ENCODE peak calls at places on chromosomes 13 and 19, in seven cellular contexts. One of them, this sample, is unnamed.

GRCh38 chr13:98984118-98984517 is 6.3 kb upstream of the DOCK9 start:
- DNase-seq in A549: peak
- DNase-seq in GM12878: no peak
- DNase-seq in H1: no peak
- DNase-seq in SK-N-SH: no peak
- DNase-seq in K562: no peak
- DNase-seq in HepG2: peak
- DNase-seq in this sample: no peak

GRCh38 chr19:44904426-44904994 is 1.1 kb upstream of the APOE start:
- DNase-seq in A549: peak
- DNase-seq in GM12878: no peak
- DNase-seq in H1: peak
- DNase-seq in SK-N-SH: peak
- DNase-seq in K562: no peak
- DNase-seq in HepG2: peak
- DNase-seq in this sample: peak

GRCh38 chr13:101211261-101211660 is 205.0 kb downstream of the NALCN start:
- DNase-seq in A549: peak
- DNase-seq in GM12878: no peak
- DNase-seq in H1: no peak
- DNase-seq in SK-N-SH: no peak
- DNase-seq in K562: no peak
- DNase-seq in HepG2: no peak
- DNase-seq in this sample: no peak

GRCh38 chr19:2055871-2056809 is 5.1 kb upstream of the MKNK2 start:
- DNase-seq in A549: peak
- DNase-seq in GM12878: no peak
- DNase-seq in H1: no peak
- DNase-seq in SK-N-SH: peak
- DNase-seq in K562: no peak
- DNase-seq in HepG2: no peak
- DNase-seq in this sample: no peak

GRCh38 chr19:2014731-2015610 is 543 bp downstream of the BTBD2 start:
- DNase-seq in A549: no peak
- DNase-seq in GM12878: no peak
- DNase-seq in H1: no peak
- DNase-seq in SK-N-SH: peak
- DNase-seq in K562: peak
- DNase-seq in HepG2: no peak
- DNase-seq in this sample: peak

GRCh38 chr19:19525611-19526380 is 2.9 kb upstream of the YJEFN3 start:
- DNase-seq in A549: no peak
- DNase-seq in GM12878: no peak
- DNase-seq in H1: no peak
- DNase-seq in SK-N-SH: no peak
- DNase-seq in K562: no peak
- DNase-seq in HepG2: no peak
- DNase-seq in this sample: no peak

GRCh38 chr19:7386769-7387168 is 38.0 kb downstream of the ARHGEF18 start:
- DNase-seq in A549: no peak
- DNase-seq in GM12878: no peak
- DNase-seq in H1: no peak
- DNase-seq in SK-N-SH: no peak
- DNase-seq in K562: peak
- DNase-seq in HepG2: no peak
- DNase-seq in this sample: no peak

GRCh38 chr13:45167611-45168554 is 33.0 kb downstream of the KCTD4 start:
- DNase-seq in A549: peak
- DNase-seq in GM12878: no peak
- DNase-seq in H1: no peak
- DNase-seq in SK-N-SH: no peak
- DNase-seq in K562: no peak
- DNase-seq in HepG2: no peak
- DNase-seq in this sample: no peak

GRCh38 chr19:5074830-5075394 is 106.0 kb downstream of the KDM4B start:
- DNase-seq in A549: no peak
- DNase-seq in GM12878: no peak
- DNase-seq in H1: no peak
- DNase-seq in SK-N-SH: no peak
- DNase-seq in K562: no peak
- DNase-seq in HepG2: no peak
- DNase-seq in this sample: no peak

GRCh38 chr13:29583073-29583785 is 12.3 kb downstream of the SLC7A1 start:
- DNase-seq in A549: peak
- DNase-seq in GM12878: no peak
- DNase-seq in H1: no peak
- DNase-seq in SK-N-SH: no peak
- DNase-seq in K562: peak
- DNase-seq in HepG2: no peak
- DNase-seq in this sample: no peak

GRCh38 chr19:2661615-2662014 is 40.9 kb downstream of the GNG7 start:
- DNase-seq in A549: peak
- DNase-seq in GM12878: no peak
- DNase-seq in H1: no peak
- DNase-seq in SK-N-SH: no peak
- DNase-seq in K562: no peak
- DNase-seq in HepG2: no peak
- DNase-seq in this sample: peak

GRCh38 chr19:39401549-39402416 is 4.9 kb upstream of the ZFP36 start:
- DNase-seq in A549: peak
- DNase-seq in GM12878: no peak
- DNase-seq in H1: no peak
- DNase-seq in SK-N-SH: no peak
- DNase-seq in K562: no peak
- DNase-seq in HepG2: peak
- DNase-seq in this sample: no peak

GRCh38 chr19:36136975-36137686 is 2.7 kb upstream of the CAPNS1 start:
- DNase-seq in A549: peak
- DNase-seq in GM12878: no peak
- DNase-seq in H1: no peak
- DNase-seq in SK-N-SH: no peak
- DNase-seq in K562: no peak
- DNase-seq in HepG2: no peak
- DNase-seq in this sample: no peak

GRCh38 chr19:51889934-51890333 is 2.2 kb upstream of the ZNF577 start:
- DNase-seq in A549: no peak
- DNase-seq in GM12878: no peak
- DNase-seq in H1: no peak
- DNase-seq in SK-N-SH: no peak
- DNase-seq in K562: no peak
- DNase-seq in HepG2: no peak
- DNase-seq in this sample: no peak
- TF ChIP-seq USF2 in A549: no peak
- TF ChIP-seq USF2 in GM12878: no peak
- TF ChIP-seq USF2 in H1: no peak
- TF ChIP-seq USF2 in SK-N-SH: no peak
- TF ChIP-seq USF2 in K562: no peak
- TF ChIP-seq USF2 in HepG2: no peak
- TF ChIP-seq USF2 in this sample: no peak

GRCh38 chr19:46482645-46483044 is 11.3 kb upstream of the PNMA8A start:
- DNase-seq in A549: no peak
- DNase-seq in GM12878: no peak
- DNase-seq in H1: no peak
- DNase-seq in SK-N-SH: no peak
- DNase-seq in K562: no peak
- DNase-seq in HepG2: no peak
- DNase-seq in this sample: no peak
- TF ChIP-seq MAX in A549: no peak
- TF ChIP-seq MAX in GM12878: no peak
- TF ChIP-seq MAX in H1: no peak
- TF ChIP-seq MAX in SK-N-SH: no peak
- TF ChIP-seq MAX in K562: no peak
- TF ChIP-seq MAX in HepG2: no peak
- TF ChIP-seq MAX in this sample: no peak

GRCh38 chr19:10936661-10937084 is 8.1 kb downstream of the TIMM29 start:
- DNase-seq in A549: peak
- DNase-seq in GM12878: peak
- DNase-seq in H1: no peak
- DNase-seq in SK-N-SH: peak
- DNase-seq in K562: peak
- DNase-seq in HepG2: peak
- DNase-seq in this sample: peak
- TF ChIP-seq USF2 in A549: no peak
- TF ChIP-seq USF2 in GM12878: no peak
- TF ChIP-seq USF2 in H1: no peak
- TF ChIP-seq USF2 in SK-N-SH: no peak
- TF ChIP-seq USF2 in K562: no peak
- TF ChIP-seq USF2 in HepG2: no peak
- TF ChIP-seq USF2 in this sample: no peak

GRCh38 chr13:46605089-46605488 is 52.1 kb downstream of the LRCH1 start:
- DNase-seq in A549: no peak
- DNase-seq in GM12878: no peak
- DNase-seq in H1: no peak
- DNase-seq in SK-N-SH: no peak
- DNase-seq in K562: no peak
- DNase-seq in HepG2: no peak
- DNase-seq in this sample: no peak
- TF ChIP-seq MAX in A549: no peak
- TF ChIP-seq MAX in GM12878: no peak
- TF ChIP-seq MAX in H1: no peak
- TF ChIP-seq MAX in SK-N-SH: no peak
- TF ChIP-seq MAX in K562: no peak
- TF ChIP-seq MAX in HepG2: no peak
- TF ChIP-seq MAX in this sample: no peak

GRCh38 chr13:26534036-26534726 is 23.3 kb upstream of the WASF3 start:
- DNase-seq in A549: no peak
- DNase-seq in GM12878: no peak
- DNase-seq in H1: no peak
- DNase-seq in SK-N-SH: no peak
- DNase-seq in K562: no peak
- DNase-seq in HepG2: no peak
- DNase-seq in this sample: no peak

GRCh38 chr13:26525528-26525927 is 32.0 kb upstream of the WASF3 start:
- DNase-seq in A549: no peak
- DNase-seq in GM12878: no peak
- DNase-seq in H1: no peak
- DNase-seq in SK-N-SH: no peak
- DNase-seq in K562: no peak
- DNase-seq in HepG2: no peak
- DNase-seq in this sample: no peak

GRCh38 chr13:26528527-26528926 is 29.0 kb upstream of the WASF3 start:
- DNase-seq in A549: no peak
- DNase-seq in GM12878: no peak
- DNase-seq in H1: no peak
- DNase-seq in SK-N-SH: no peak
- DNase-seq in K562: no peak
- DNase-seq in HepG2: no peak
- DNase-seq in this sample: no peak

GRCh38 chr13:26531751-26532150 is 25.7 kb upstream of the WASF3 start:
- DNase-seq in A549: no peak
- DNase-seq in GM12878: no peak
- DNase-seq in H1: no peak
- DNase-seq in SK-N-SH: no peak
- DNase-seq in K562: no peak
- DNase-seq in HepG2: no peak
- DNase-seq in this sample: no peak

GRCh38 chr13:26529441-26529840 is 28.0 kb upstream of the WASF3 start:
- DNase-seq in A549: peak
- DNase-seq in GM12878: no peak
- DNase-seq in H1: peak
- DNase-seq in SK-N-SH: no peak
- DNase-seq in K562: peak
- DNase-seq in HepG2: peak
- DNase-seq in this sample: peak
- TF ChIP-seq USF2 in A549: no peak
- TF ChIP-seq USF2 in GM12878: no peak
- TF ChIP-seq USF2 in H1: no peak
- TF ChIP-seq USF2 in SK-N-SH: no peak
- TF ChIP-seq USF2 in K562: no peak
- TF ChIP-seq USF2 in HepG2: no peak
- TF ChIP-seq USF2 in this sample: no peak

GRCh38 chr13:75101997-75102720 is 379.8 kb downstream of the TBC1D4 start:
- DNase-seq in A549: no peak
- DNase-seq in GM12878: no peak
- DNase-seq in H1: no peak
- DNase-seq in SK-N-SH: no peak
- DNase-seq in K562: no peak
- DNase-seq in HepG2: no peak
- DNase-seq in this sample: peak
- TF ChIP-seq MAX in A549: no peak
- TF ChIP-seq MAX in GM12878: no peak
- TF ChIP-seq MAX in H1: no peak
- TF ChIP-seq MAX in SK-N-SH: no peak
- TF ChIP-seq MAX in K562: no peak
- TF ChIP-seq MAX in HepG2: no peak
- TF ChIP-seq MAX in this sample: no peak

This sample was measured in WTC11.